ENCODE peak calls at places on chromosomes 2 and 18, in six cellular contexts. K, I, R, T, U and O are unnamed samples.

GRCh38 chr2:171522804-171523338 is 597 bp downstream of the CYBRD1 start:
- DNase-seq in K (peak; percentile 69), I (no peak), R (no peak), T (no peak), U (peak; percentile 67), O (peak; percentile 66)

GRCh38 chr2:28665041-28665704 is 86.5 kb upstream of the PPP1CB start:
- DNase-seq in K (no peak), I (no peak), R (no peak), T (peak; percentile 25), U (peak; percentile 72), O (peak; percentile 95)

GRCh38 chr2:119005081-119005480 is 63.1 kb downstream of the MARCO start:
- DNase-seq in K (no peak), I (no peak), R (no peak), T (no peak), U (no peak), O (no peak)

GRCh38 chr18:55763298-55763697 is 175.3 kb upstream of the TCF4 start:
- DNase-seq in K (no peak), I (peak; percentile 56), R (no peak), T (no peak), U (no peak), O (no peak)

GRCh38 chr2:128469203-128469602 is 150.5 kb upstream of the HS6ST1 start:
- DNase-seq in K (no peak), I (peak; percentile 5), R (no peak), T (no peak), U (peak; percentile 15), O (no peak)

GRCh38 chr18:58218111-58218510 is 174.1 kb downstream of the NEDD4L start:
- DNase-seq in K (no peak), I (no peak), R (no peak), T (no peak), U (no peak), O (no peak)

GRCh38 chr18:44679056-44679911 is 1.4 kb upstream of the SETBP1 start:
- DNase-seq in K (peak; percentile 78), I (peak; percentile 66), R (peak; percentile 42), T (peak; percentile 95), U (peak; percentile 88), O (peak; percentile 97)

GRCh38 chr2:54669677-54670484 is 53.6 kb upstream of the EML6 start:
- DNase-seq in K (no peak), I (no peak), R (peak; percentile 96), T (no peak), U (no peak), O (peak; percentile 79)

GRCh38 chr18:31876707-31877106 is 66.2 kb downstream of the TRAPPC8 start:
- DNase-seq in K (no peak), I (no peak), R (no peak), T (no peak), U (no peak), O (peak; percentile 8)

GRCh38 chr2:28445448-28446258 is 50.2 kb upstream of the PLB1 start:
- DNase-seq in K (no peak), I (peak; percentile 90), R (no peak), T (no peak), U (peak; percentile 63), O (peak; percentile 97)

GRCh38 chr2:98569197-98569793 is 39.0 kb downstream of the COA5 start:
- DNase-seq in K (peak; percentile 74), I (no peak), R (peak; percentile 41), T (no peak), U (no peak), O (peak; percentile 42)

GRCh38 chr2:112085916-112086669 is 31.0 kb downstream of the TMEM87B start:
- DNase-seq in K (no peak), I (no peak), R (no peak), T (no peak), U (no peak), O (no peak)

GRCh38 chr2:47336259-47337238 is 66.4 kb upstream of the MSH2 start:
- DNase-seq in K (no peak), I (no peak), R (no peak), T (no peak), U (no peak), O (peak; percentile 43)

GRCh38 chr2:213162515-213163118 is 11.2 kb upstream of the IKZF2 start:
- DNase-seq in K (no peak), I (no peak), R (no peak), T (no peak), U (no peak), O (peak; percentile 52)

GRCh38 chr2:27954771-27955384 is 64.3 kb downstream of the BABAM2 start:
- DNase-seq in K (no peak), I (peak; percentile 90), R (peak; percentile 66), T (no peak), U (peak; percentile 83), O (peak; percentile 99)

GRCh38 chr2:171523969-171524401 is 1.7 kb downstream of the CYBRD1 start:
- DNase-seq in K (no peak), I (no peak), R (no peak), T (no peak), U (no peak), O (peak; percentile 60)

GRCh38 chr2:176188969-176189665 is 649 bp downstream of the HOXD1 start:
- DNase-seq in K (peak; percentile 58), I (no peak), R (no peak), T (peak; percentile 32), U (peak; percentile 63), O (no peak)

GRCh38 chr2:176091329-176092258 is 927 bp upstream of the HOXD13 start:
- DNase-seq in K (no peak), I (no peak), R (no peak), T (no peak), U (peak; percentile 50), O (no peak)

GRCh38 chr2:109150559-109150958 is 21.6 kb downstream of the SH3RF3 start:
- DNase-seq in K (no peak), I (no peak), R (no peak), T (no peak), U (no peak), O (no peak)

GRCh38 chr2:126770466-126770865 is 114.5 kb downstream of the GYPC start:
- DNase-seq in K (no peak), I (no peak), R (no peak), T (no peak), U (peak; percentile 25), O (no peak)

GRCh38 chr2:211822686-211823335 is 715.8 kb downstream of the ERBB4 start:
- DNase-seq in K (no peak), I (peak; percentile 3), R (no peak), T (no peak), U (no peak), O (no peak)

GRCh38 chr2:37190290-37190689 is 1.8 kb upstream of the SULT6B1 start:
- DNase-seq in K (no peak), I (no peak), R (no peak), T (no peak), U (no peak), O (no peak)

GRCh38 chr18:62556397-62556796 is 33.6 kb downstream of the ZCCHC2 start:
- DNase-seq in K (no peak), I (no peak), R (no peak), T (no peak), U (no peak), O (no peak)

GRCh38 chr2:69830045-69830905 is 815 bp downstream of the GMCL1 start:
- DNase-seq in K (peak; percentile 49), I (peak; percentile 48), R (peak; percentile 47), T (no peak), U (peak; percentile 76), O (no peak)

GRCh38 chr2:75337040-75337439 is 137.7 kb upstream of the TACR1 start:
- DNase-seq in K (no peak), I (no peak), R (no peak), T (no peak), U (no peak), O (no peak)

GRCh38 chr2:73995810-73996209 is 11.1 kb downstream of the TET3 start:
- DNase-seq in K (no peak), I (no peak), R (no peak), T (no peak), U (no peak), O (no peak)

GRCh38 chr2:197052371-197052770 is 125.9 kb upstream of the PGAP1 start:
- DNase-seq in K (no peak), I (no peak), R (no peak), T (peak; percentile 9), U (no peak), O (no peak)

GRCh38 chr2:138016703-138017102 is 52.4 kb downstream of the HNMT start:
- DNase-seq in K (no peak), I (no peak), R (no peak), T (no peak), U (no peak), O (no peak)